ENCODE peak calls at places on chromosomes 13 and 19, in nine cellular contexts. C, D, Z, I, F, N, U, M and G are unnamed samples.

GRCh38 chr19:55898911-55899310 is 33.2 kb downstream of the NLRP13 start:
- DNase-seq in I (no peak), U (no peak), C (no peak), M (no peak), Z (no peak), N (no peak), D (no peak), F (no peak), G (no peak)

GRCh38 chr13:112943309-112944125 is 25.5 kb upstream of the MCF2L start:
- DNase-seq in F (peak), U (peak), N (no peak), D (peak), I (peak), Z (no peak), C (peak), M (no peak), G (no peak)

GRCh38 chr19:38932425-38933179 is 1.9 kb downstream of the MRPS12 start:
- DNase-seq in Z (peak), M (peak), C (no peak), F (peak), I (peak), D (no peak), N (no peak), U (peak), G (no peak)

GRCh38 chr19:19077103-19077502 is 13.3 kb downstream of the SLC25A42 start:
- DNase-seq in C (no peak), M (no peak), I (no peak), F (peak), D (no peak), N (no peak), Z (no peak), U (no peak), G (no peak)

GRCh38 chr19:33227242-33227650 is 1.6 kb upstream of the SLC7A10 start:
- DNase-seq in F (no peak), Z (no peak), D (no peak), I (no peak), M (no peak), U (no peak), N (no peak), C (no peak), G (no peak)

GRCh38 chr13:63048648-63049047 is 1633.0 kb upstream of the PCDH20 start:
- DNase-seq in I (no peak), U (no peak), Z (no peak), C (no peak), D (no peak), F (no peak), M (no peak), N (no peak), G (no peak)

GRCh38 chr13:98313938-98314292 is 136.8 kb upstream of the RNF113B start:
- DNase-seq in F (no peak), C (no peak), U (no peak), N (no peak), M (no peak), Z (no peak), I (peak), D (peak), G (no peak)

GRCh38 chr13:106105153-106105552 is 430.3 kb downstream of the EFNB2 start:
- DNase-seq in Z (no peak), C (no peak), F (no peak), U (no peak), I (no peak), D (no peak), M (no peak), N (no peak), G (no peak)

GRCh38 chr13:32214073-32214472 is 101.1 kb downstream of the ZAR1L start:
- DNase-seq in C (no peak), N (no peak), Z (no peak), I (no peak), D (no peak), F (no peak), U (no peak), M (no peak), G (no peak)

GRCh38 chr13:104750377-104750776 is 1684.2 kb upstream of the SLC10A2 start:
- DNase-seq in D (no peak), N (no peak), U (no peak), Z (peak), C (no peak), M (no peak), I (no peak), F (no peak), G (no peak)

GRCh38 chr13:113854238-113855011 is 9.5 kb downstream of the GAS6 start:
- DNase-seq in D (no peak), N (peak), F (peak), M (no peak), Z (no peak), U (peak), C (no peak), I (no peak), G (no peak)

GRCh38 chr13:46736568-46736967 is 60.4 kb downstream of the ESD start:
- DNase-seq in C (no peak), U (no peak), Z (no peak), F (no peak), N (no peak), I (no peak), D (no peak), M (no peak), G (no peak)

GRCh38 chr19:17576758-17577532 is 21.5 kb downstream of the COLGALT1 start:
- DNase-seq in U (peak), F (peak), N (no peak), C (peak), M (no peak), Z (no peak), I (no peak), D (no peak), G (no peak)

GRCh38 chr19:5113101-5113557 is 144.2 kb downstream of the KDM4B start:
- DNase-seq in N (no peak), Z (no peak), C (peak), U (no peak), M (no peak), D (no peak), F (no peak), I (no peak), G (no peak)

GRCh38 chr13:89163081-89163480 is 1491.9 kb downstream of the SLITRK5 start:
- DNase-seq in F (no peak), N (no peak), U (peak), M (no peak), C (no peak), I (no peak), Z (no peak), D (no peak), G (no peak)

GRCh38 chr19:5567971-5568407 is 236 bp upstream of the TINCR start:
- DNase-seq in U (no peak), M (no peak), D (no peak), F (no peak), Z (no peak), I (no peak), N (no peak), C (no peak), G (no peak)

GRCh38 chr13:113029487-113030258 is 60.7 kb downstream of the MCF2L start:
- DNase-seq in M (peak), U (peak), I (peak), C (peak), N (peak), Z (no peak), D (peak), F (peak), G (no peak)

GRCh38 chr19:17931532-17932191 is 1.2 kb upstream of the CCDC124 start:
- DNase-seq in M (no peak), D (no peak), U (no peak), C (no peak), Z (no peak), I (no peak), N (no peak), F (no peak), G (no peak)

GRCh38 chr19:19134687-19135158 is 3.6 kb downstream of the TMEM161A start:
- DNase-seq in U (peak), M (peak), C (peak), I (peak), D (peak), Z (no peak), N (no peak), F (peak), G (no peak)

GRCh38 chr19:41001243-41001971 is 10.3 kb downstream of the CYP2B6 start:
- DNase-seq in I (no peak), F (no peak), D (no peak), U (no peak), N (no peak), Z (no peak), M (no peak), C (no peak), G (no peak)

GRCh38 chr13:78286748-78287147 is 316.6 kb downstream of the POU4F1 start:
- DNase-seq in C (no peak), Z (no peak), N (no peak), M (no peak), U (no peak), D (no peak), F (no peak), I (no peak), G (no peak)

GRCh38 chr13:107969551-107969950 is 245.8 kb downstream of the LIG4 start:
- DNase-seq in C (no peak), Z (no peak), D (no peak), F (no peak), N (no peak), I (no peak), M (no peak), U (no peak), G (no peak)

GRCh38 chr13:75416327-75417005 is 65.5 kb downstream of the TBC1D4 start:
- DNase-seq in I (no peak), N (no peak), M (peak), U (no peak), C (no peak), Z (no peak), F (peak), D (no peak), G (no peak)

GRCh38 chr19:2619076-2619475 is 83.4 kb downstream of the GNG7 start:
- DNase-seq in M (peak), C (no peak), N (no peak), Z (no peak), I (no peak), U (no peak), D (no peak), F (no peak), G (no peak)

GRCh38 chr19:55460670-55461258 is 678 bp downstream of the ISOC2 start:
- DNase-seq in C (peak), U (peak), N (peak), M (peak), D (peak), F (peak), I (peak), Z (no peak), G (peak)

GRCh38 chr19:44757735-44758505 is 9.4 kb downstream of the BCL3 start:
- DNase-seq in N (no peak), D (peak), I (peak), C (peak), Z (no peak), F (no peak), U (peak), M (no peak), G (no peak)

GRCh38 chr19:50300814-50301606 is 28.2 kb downstream of the KCNC3 start:
- DNase-seq in N (no peak), M (no peak), F (peak), U (no peak), C (no peak), Z (peak), I (no peak), D (no peak), G (peak)

GRCh38 chr19:10339380-10339960 is at the start of gene ICAM3:
- DNase-seq in M (peak), C (no peak), D (peak), I (no peak), Z (no peak), U (no peak), F (peak), N (no peak), G (no peak)

GRCh38 chr19:46077815-46078167 is 37.0 kb upstream of the IGFL4 start:
- DNase-seq in M (no peak), I (no peak), Z (no peak), D (no peak), F (no peak), U (no peak), C (no peak), N (no peak), G (no peak)

GRCh38 chr19:4057913-4058695 is 8.6 kb downstream of the ZBTB7A start:
- DNase-seq in M (no peak), F (peak), N (peak), I (peak), C (peak), U (peak), Z (no peak), D (peak), G (no peak)
- TF ChIP-seq CTCF in M (no peak), F (no peak), N (no peak), I (no peak), C (no peak), U (no peak), Z (peak), D (no peak), G (no peak)

GRCh38 chr13:48749699-48750473 is 96.2 kb downstream of the CYSLTR2 start:
- DNase-seq in D (peak), Z (peak), C (peak), I (peak), N (peak), F (peak), M (peak), U (peak), G (no peak)
- TF ChIP-seq CTCF in D (peak), Z (peak), C (peak), I (peak), N (no peak), F (peak), M (peak), U (no peak), G (no peak)

GRCh38 chr19:15279326-15279904 is 47.2 kb upstream of the EPHX3 start:
- DNase-seq in Z (no peak), I (no peak), N (no peak), U (no peak), C (no peak), F (no peak), D (no peak), M (no peak), G (no peak)
- TF ChIP-seq CTCF in Z (no peak), I (no peak), N (no peak), U (no peak), C (no peak), F (no peak), D (no peak), M (no peak), G (no peak)

DNA sequence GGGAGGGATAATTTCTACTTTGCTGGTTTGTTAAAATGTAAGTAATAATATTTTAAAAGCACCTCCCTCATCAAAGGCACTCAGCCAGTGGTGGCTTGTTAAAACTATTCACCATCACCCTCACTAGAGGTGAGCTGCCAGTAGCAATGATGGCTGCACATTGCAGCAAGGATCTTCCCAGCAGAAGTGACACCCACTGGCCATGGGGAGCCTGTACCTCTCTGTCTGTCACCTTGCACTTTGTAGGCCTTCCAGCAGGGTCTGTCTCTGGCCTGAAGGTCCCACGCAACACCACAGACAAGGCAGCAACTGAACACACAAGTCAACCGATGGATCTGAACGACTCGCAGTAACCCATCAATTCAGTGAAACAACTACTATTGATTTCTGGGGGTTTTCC is 47.3 kb upstream of the C13orf42 start:
- DNase-seq in I (no peak), F (peak), N (no peak), D (no peak), U (no peak), M (no peak), Z (no peak), C (no peak), G (no peak)
- TF ChIP-seq CTCF in I (no peak), F (peak), N (no peak), D (no peak), U (no peak), M (no peak), Z (no peak), C (no peak), G (no peak)

GRCh38 chr19:16121141-16121540 is 9.5 kb downstream of the RAB8A start:
- DNase-seq in F (no peak), M (no peak), D (no peak), C (no peak), I (no peak), U (no peak), Z (no peak), N (no peak), G (no peak)
- TF ChIP-seq CTCF in F (no peak), M (no peak), D (no peak), C (no peak), I (no peak), U (no peak), Z (no peak), N (no peak), G (no peak)

DNA sequence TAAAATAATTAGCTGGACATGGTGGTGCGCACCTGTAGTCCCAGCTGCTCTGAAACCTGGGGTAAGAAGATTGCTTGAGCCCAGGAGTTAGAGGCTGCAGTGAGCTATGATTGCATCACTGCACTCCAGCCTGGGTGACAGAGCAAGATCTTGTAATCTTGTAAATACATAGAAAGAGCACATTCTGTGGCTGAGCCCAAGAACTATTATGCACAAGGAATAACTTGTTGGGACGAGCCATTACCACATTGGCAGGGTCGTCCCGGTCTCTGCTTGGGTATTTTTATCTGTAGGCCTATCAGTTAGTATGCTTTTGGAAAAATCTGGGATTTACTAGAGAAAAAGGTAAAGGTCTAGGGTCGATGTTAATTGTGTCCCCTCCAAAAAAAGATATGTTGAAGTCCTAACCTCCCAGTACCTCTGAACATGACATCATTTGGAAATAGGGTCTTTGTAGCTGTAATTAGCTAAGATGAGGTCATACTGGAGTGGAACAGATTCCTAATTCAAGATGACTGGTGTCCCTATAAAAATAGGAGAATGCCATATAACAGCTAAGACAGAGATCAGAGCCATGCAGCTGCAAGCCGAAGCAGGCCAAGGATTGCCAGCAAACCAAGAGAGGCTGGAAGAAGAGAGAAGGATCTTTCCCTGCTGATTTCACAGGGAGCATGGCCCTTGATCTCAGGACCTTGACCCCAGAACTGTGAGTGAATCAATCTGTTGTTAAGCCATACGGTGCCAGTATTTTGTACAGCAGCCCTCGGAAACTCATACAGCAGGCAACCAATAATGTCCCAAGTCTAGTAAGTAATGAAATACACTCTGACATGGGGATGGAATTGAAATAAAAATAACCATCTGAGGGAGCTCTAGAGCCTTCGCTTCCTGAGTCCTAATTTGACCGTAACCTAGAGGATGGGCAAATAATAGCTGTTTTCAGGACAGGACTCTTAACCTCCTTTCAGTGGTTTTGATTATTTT is 77.0 kb downstream of the TM9SF2 start:
- DNase-seq in U (no peak), D (no peak), Z (no peak), F (peak), M (no peak), N (no peak), I (no peak), C (no peak), G (no peak)
- TF ChIP-seq CTCF in U (peak), D (no peak), Z (no peak), F (peak), M (peak), N (no peak), I (no peak), C (no peak), G (peak)

GRCh38 chr13:26624572-26624971 is 67.1 kb downstream of the WASF3 start:
- DNase-seq in M (no peak), Z (no peak), F (no peak), U (no peak), C (no peak), N (no peak), D (no peak), I (no peak), G (no peak)

GRCh38 chr13:26628706-26629105 is 71.2 kb downstream of the WASF3 start:
- DNase-seq in N (no peak), U (peak), C (no peak), M (peak), Z (no peak), I (no peak), D (no peak), F (peak), G (no peak)

DNA sequence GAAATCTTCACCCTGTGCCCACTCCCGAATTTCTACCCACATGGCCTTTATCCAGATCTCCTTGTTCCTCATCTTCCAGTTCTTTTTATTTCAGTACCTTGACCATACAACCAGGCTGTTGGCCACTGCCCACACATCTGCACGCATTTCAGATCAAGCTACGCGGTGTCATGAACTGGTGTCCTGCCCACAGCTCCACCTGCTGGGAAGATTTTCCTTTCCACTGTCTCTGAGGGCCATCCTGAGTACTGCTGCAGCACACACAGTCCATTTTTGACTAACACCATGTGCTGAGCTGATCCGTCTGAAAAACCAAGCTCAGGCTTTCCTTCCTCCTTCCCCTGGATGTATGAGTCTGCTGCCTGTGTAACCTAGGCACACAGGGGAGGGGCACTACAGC is 71.8 kb downstream of the WASF3 start:
- DNase-seq in F (peak), D (no peak), C (no peak), I (no peak), Z (no peak), M (peak), N (no peak), U (peak), G (no peak)
- TF ChIP-seq CTCF in F (peak), D (no peak), C (no peak), I (no peak), Z (no peak), M (peak), N (no peak), U (no peak), G (no peak)